ENCODE peak calls at places on chromosome 13, in eight cellular contexts. B is brain microvascular endothelial cell, F is Kasumi-1, K is pancreas, Q is AG20443, R is activated T-helper 1 cell treated with Interleukin-2 at 50 U/mL for 16 hours, D is epithelial cell of proximal tubule, Y is HuH-7. T is an unnamed sample.

GRCh38 chr13:46893820-46894533 is 2.9 kb downstream of the HTR2A start:
- DNase-seq in B (peak; percentile 32), F (peak; percentile 68), K (peak; percentile 78), Q (peak; percentile 90), R (peak; percentile 41), D (no peak), Y (peak; percentile 45), T (no peak)

GRCh38 chr13:34155931-34156607 is 338.1 kb downstream of the RFC3 start:
- DNase-seq in B (peak; percentile 56), F (no peak), K (no peak), Q (no peak), R (no peak), D (no peak), Y (no peak), T (no peak)

GRCh38 chr13:72255908-72256307 is 388.9 kb upstream of the DACH1 start:
- DNase-seq in B (peak; percentile 35), F (peak; percentile 32), K (no peak), Q (peak; percentile 21), R (no peak), D (peak; percentile 18), Y (peak; percentile 16), T (peak; percentile 9)

GRCh38 chr13:97141564-97142005 is 80.5 kb upstream of the MBNL2 start:
- DNase-seq in B (peak; percentile 89), F (peak; percentile 35), K (no peak), Q (peak; percentile 89), R (no peak), D (peak; percentile 73), Y (peak; percentile 32), T (peak; percentile 96)

GRCh38 chr13:34357435-34358232 is 539.7 kb downstream of the RFC3 start:
- DNase-seq in B (peak; percentile 74), F (no peak), K (no peak), Q (peak; percentile 81), R (no peak), D (peak; percentile 27), Y (no peak), T (no peak)

GRCh38 chr13:45875951-45876350 is 24.4 kb upstream of the SIAH3 start:
- DNase-seq in B (no peak), F (no peak), K (no peak), Q (no peak), R (no peak), D (no peak), Y (no peak), T (no peak)

GRCh38 chr13:111210488-111210887 is 95.4 kb downstream of the ARHGEF7 start:
- DNase-seq in B (peak; percentile 88), F (no peak), K (no peak), Q (peak; percentile 85), R (no peak), D (no peak), Y (no peak), T (no peak)

GRCh38 chr13:19604306-19604705 is 29.2 kb upstream of the MPHOSPH8 start:
- DNase-seq in B (no peak), F (no peak), K (no peak), Q (no peak), R (no peak), D (no peak), Y (peak; percentile 36), T (peak; percentile 86)

GRCh38 chr13:93079294-93079693 is 147.3 kb upstream of the GPC6 start:
- DNase-seq in B (peak; percentile 40), F (no peak), K (no peak), Q (no peak), R (no peak), D (no peak), Y (no peak), T (no peak)